ENCODE peak calls at places on chromosomes 13 and 19, in four cellular contexts. H is M059J, K is T-helper 1 cell, D is NCI-H1930. W is an unnamed sample.

GRCh38 chr13:27446986-27447583 is 3.3 kb downstream of the MTIF3 start:
- DNase-seq in H (no peak), K (no peak), D (no peak), W (no peak)

GRCh38 chr13:97834255-97834654 is 119.2 kb upstream of the IPO5 start:
- DNase-seq in H (no peak), K (no peak), D (no peak), W (no peak)

GRCh38 chr19:4523306-4524110 is 5.2 kb upstream of the PLIN4 start:
- DNase-seq in H (peak; percentile 40), K (no peak), D (no peak), W (no peak)

GRCh38 chr13:100738176-100738855 is 63.7 kb upstream of the TMTC4 start:
- DNase-seq in H (no peak), K (no peak), D (no peak), W (no peak)

GRCh38 chr13:76991796-76992547 is at the start of gene CLN5:
- DNase-seq in H (peak; percentile 89), K (peak; percentile 97), D (peak; percentile 92), W (peak; percentile 91)

GRCh38 chr13:93789058-93789457 is 562.5 kb downstream of the GPC6 start:
- DNase-seq in H (no peak), K (no peak), D (no peak), W (no peak)

GRCh38 chr19:36436531-36436930 is 18.1 kb upstream of the ZFP82 start:
- DNase-seq in H (peak; percentile 25), K (no peak), D (no peak), W (no peak)

GRCh38 chr13:24076124-24076523 is 84.4 kb upstream of the SPATA13 start:
- DNase-seq in H (no peak), K (no peak), D (no peak), W (no peak)

GRCh38 chr19:18710186-18710585 is 26.7 kb downstream of the CRTC1 start:
- DNase-seq in H (no peak), K (no peak), D (no peak), W (no peak)

GRCh38 chr19:33274663-33275558 is 27.4 kb downstream of the CEBPA start:
- DNase-seq in H (no peak), K (no peak), D (no peak), W (no peak)

GRCh38 chr19:32581704-32582164 is 744 bp downstream of the PDCD5 start:
- DNase-seq in H (peak; percentile 47), K (no peak), D (no peak), W (no peak)

GRCh38 chr13:21011378-21011777 is 50.0 kb downstream of the LATS2 start:
- DNase-seq in H (no peak), K (no peak), D (no peak), W (no peak)

GRCh38 chr19:46791944-46792343 is 3.5 kb upstream of the SLC1A5 start:
- DNase-seq in H (peak; percentile 90), K (peak; percentile 22), D (no peak), W (peak; percentile 16)

GRCh38 chr19:39113199-39113598 is 12.4 kb upstream of the PAK4 start:
- DNase-seq in H (no peak), K (no peak), D (no peak), W (no peak)